ENCODE peak calls at places on chromosomes 2 and 18, in ten cellular contexts. I is psoas muscle, P is neural progenitor cell, N is A549, Y is cardiac muscle cell, G is epithelial cell of esophagus, O is HFFc6, S is fibroblast of the aortic adventitia, E is glutamatergic neuron, V is cardiac fibroblast. M is an unnamed sample.

GRCh38 chr2:525021-525420 is 152.2 kb downstream of the TMEM18 start:
- DNase-seq in V (no peak), N (no peak), Y (no peak), E (no peak), P (no peak), I (no peak), S (no peak), G (no peak), O (no peak), M (no peak)

GRCh38 chr2:226994775-226995174 is 158.9 kb downstream of the RHBDD1 start:
- DNase-seq in I (no peak), O (no peak), Y (no peak), G (no peak), V (no peak), S (no peak), P (peak), E (no peak), N (peak), M (no peak)

GRCh38 chr2:189285351-189285750 is 105.8 kb upstream of the COL5A2 start:
- DNase-seq in P (no peak), G (no peak), E (no peak), Y (no peak), I (no peak), N (peak), O (no peak), V (peak), S (no peak), M (no peak)

GRCh38 chr18:10798727-10799435 is 273.1 kb downstream of the NAPG start:
- DNase-seq in G (peak), S (peak), E (no peak), N (peak), V (peak), I (no peak), Y (peak), O (no peak), P (no peak), M (no peak)

GRCh38 chr18:11908182-11909080 is at the start of gene MPPE1:
- DNase-seq in P (peak), O (peak), V (peak), S (peak), G (peak), Y (peak), E (peak), I (peak), N (peak), M (peak)

GRCh38 chr2:113920996-113921395 is 31.1 kb downstream of the ACTR3 start:
- DNase-seq in Y (no peak), P (no peak), V (peak), S (no peak), I (no peak), O (no peak), G (no peak), N (no peak), E (no peak), M (no peak)

GRCh38 chr2:38090928-38091327 is 15.0 kb upstream of the CYP1B1 start:
- DNase-seq in E (no peak), V (no peak), S (no peak), I (no peak), G (no peak), Y (no peak), O (no peak), P (no peak), N (no peak), M (no peak)

GRCh38 chr2:198296665-198297308 is 492.4 kb downstream of the PLCL1 start:
- DNase-seq in S (peak), I (no peak), Y (peak), N (peak), G (peak), O (peak), P (peak), V (peak), E (peak), M (peak)

GRCh38 chr2:96864343-96865091 is 5.4 kb downstream of the SEMA4C start:
- DNase-seq in I (peak), O (no peak), Y (no peak), S (no peak), N (no peak), V (no peak), E (no peak), P (no peak), G (no peak), M (no peak)

GRCh38 chr2:46252891-46253659 is 44.1 kb upstream of the EPAS1 start:
- DNase-seq in S (peak), P (no peak), N (no peak), V (peak), I (no peak), G (peak), O (peak), E (no peak), Y (peak), M (no peak)

GRCh38 chr2:183060500-183061231 is 17.9 kb upstream of the DUSP19 start:
- DNase-seq in E (no peak), N (no peak), S (no peak), Y (no peak), I (no peak), V (no peak), O (no peak), P (no peak), G (no peak), M (no peak)

GRCh38 chr2:171069286-171069956 is 91.3 kb downstream of the TLK1 start:
- DNase-seq in Y (no peak), O (no peak), I (no peak), P (no peak), N (no peak), G (peak), E (no peak), V (no peak), S (peak), M (no peak)

GRCh38 chr2:46601328-46601963 is 122.1 kb downstream of the TMEM247 start:
- DNase-seq in I (no peak), Y (peak), E (no peak), G (no peak), N (no peak), P (no peak), S (peak), O (no peak), V (peak), M (peak)

GRCh38 chr2:238938460-238939055 is 90.7 kb downstream of the TWIST2 start:
- DNase-seq in G (peak), E (no peak), Y (no peak), S (peak), N (no peak), P (no peak), I (peak), V (peak), O (peak), M (no peak)

GRCh38 chr2:143936758-143937562 is 583.0 kb downstream of the ZEB2 start:
- DNase-seq in E (peak), I (peak), S (peak), Y (peak), O (peak), V (peak), P (peak), N (peak), G (peak), M (peak)

GRCh38 chr2:220165401-220165800 is 538.0 kb downstream of the SLC4A3 start:
- DNase-seq in G (peak), I (no peak), S (no peak), P (peak), O (no peak), Y (no peak), E (no peak), N (peak), V (no peak), M (no peak)

GRCh38 chr2:169384816-169385215 is 22.5 kb upstream of the LRP2 start:
- DNase-seq in Y (no peak), P (no peak), N (no peak), S (no peak), E (no peak), G (no peak), I (no peak), V (no peak), O (no peak), M (no peak)

GRCh38 chr2:171735991-171736710 is 48.9 kb downstream of the DYNC1I2 start:
- DNase-seq in Y (no peak), I (no peak), P (no peak), V (no peak), E (no peak), S (peak), G (no peak), N (no peak), O (no peak), M (no peak)

DNA sequence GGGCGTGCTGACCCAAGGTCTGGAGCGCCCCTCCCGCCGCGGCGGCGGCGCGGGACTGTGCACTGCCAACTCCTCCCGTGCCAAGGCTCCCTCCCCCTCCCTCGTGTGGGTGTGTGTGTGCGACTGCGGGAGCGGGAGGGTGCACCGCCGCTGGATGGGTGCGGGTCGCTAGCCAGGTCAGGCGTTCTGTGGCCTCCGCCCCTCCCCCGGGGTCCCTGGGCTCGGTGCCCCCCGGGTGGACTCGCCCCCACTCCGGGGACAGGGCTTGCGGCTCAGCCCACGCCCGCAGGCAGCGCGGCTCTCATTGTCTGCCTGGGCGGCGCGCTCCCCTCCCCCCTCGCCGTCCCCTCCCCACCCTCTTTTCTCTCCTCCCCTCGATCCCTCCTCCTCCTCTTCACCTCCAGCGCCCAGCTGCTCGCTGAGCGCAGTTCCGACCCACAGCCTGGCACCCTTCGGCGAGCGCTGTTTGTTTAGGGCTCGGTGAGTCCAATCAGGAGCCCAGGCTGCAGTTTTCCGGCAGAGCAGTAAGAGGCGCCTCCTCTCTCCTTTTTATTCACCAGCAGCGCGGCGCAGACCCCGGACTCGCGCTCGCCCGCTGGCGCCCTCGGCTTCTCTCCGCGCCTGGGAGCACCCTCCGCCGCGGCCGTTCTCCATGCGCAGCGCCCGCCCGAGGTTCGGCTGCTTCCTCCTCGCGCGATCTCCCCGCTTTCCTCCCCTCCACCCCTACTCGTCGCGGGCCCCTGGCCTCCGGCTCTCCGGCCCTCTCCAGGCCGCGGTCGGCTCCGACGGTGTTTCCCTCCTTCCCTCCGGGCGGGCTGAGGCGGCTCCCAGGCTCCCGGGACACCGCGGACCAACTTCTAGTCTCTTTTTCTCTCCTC is at the start of gene GATA6:
- DNase-seq in S (peak), V (peak), P (peak), E (peak), G (peak), Y (peak), O (peak), N (peak), I (peak), M (peak)
- TF ChIP-seq CTCF in S (peak), V (peak), P (peak), E (no peak), G (peak), Y (peak), O (peak), N (peak), I (peak), M (peak)

GRCh38 chr2:181781082-181781786 is 100.9 kb upstream of the NEUROD1 start:
- DNase-seq in P (no peak), I (no peak), O (no peak), G (no peak), E (no peak), Y (no peak), S (no peak), V (no peak), N (peak), M (no peak)
- TF ChIP-seq CTCF in P (no peak), I (no peak), O (peak), G (peak), E (no peak), Y (no peak), S (no peak), V (no peak), N (no peak), M (no peak)

GRCh38 chr18:63676526-63676925 is 14.8 kb upstream of the SERPINB3 start:
- DNase-seq in G (peak), Y (peak), N (peak), I (no peak), S (no peak), O (no peak), V (no peak), P (peak), E (peak), M (no peak)
- TF ChIP-seq CTCF in G (peak), Y (no peak), N (no peak), I (no peak), S (peak), O (peak), V (no peak), P (peak), E (no peak), M (peak)

DNA sequence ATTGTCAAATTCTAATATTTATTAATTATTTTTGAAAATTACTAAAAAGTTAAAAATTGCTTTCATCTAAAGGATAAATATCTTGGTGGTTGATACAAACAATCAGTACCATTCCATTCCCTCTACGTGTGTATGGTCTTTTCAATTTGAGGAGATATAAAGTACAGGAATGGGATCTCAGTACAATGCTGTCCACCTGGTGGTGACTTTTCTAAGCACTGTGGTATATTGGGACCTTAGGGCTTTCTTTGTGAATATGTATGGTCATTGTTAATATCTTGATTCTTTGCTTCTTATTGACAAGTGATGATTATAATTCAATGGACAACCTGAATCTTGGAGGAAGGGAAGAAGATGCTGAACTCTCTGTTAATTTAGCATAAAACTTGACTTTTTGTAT is 83.1 kb downstream of the NBEAL1 start:
- DNase-seq in Y (no peak), O (no peak), S (peak), V (peak), N (peak), E (no peak), G (peak), P (no peak), I (no peak), M (no peak)
- TF ChIP-seq CTCF in Y (peak), O (peak), S (peak), V (peak), N (peak), E (peak), G (peak), P (peak), I (peak), M (no peak)

DNA sequence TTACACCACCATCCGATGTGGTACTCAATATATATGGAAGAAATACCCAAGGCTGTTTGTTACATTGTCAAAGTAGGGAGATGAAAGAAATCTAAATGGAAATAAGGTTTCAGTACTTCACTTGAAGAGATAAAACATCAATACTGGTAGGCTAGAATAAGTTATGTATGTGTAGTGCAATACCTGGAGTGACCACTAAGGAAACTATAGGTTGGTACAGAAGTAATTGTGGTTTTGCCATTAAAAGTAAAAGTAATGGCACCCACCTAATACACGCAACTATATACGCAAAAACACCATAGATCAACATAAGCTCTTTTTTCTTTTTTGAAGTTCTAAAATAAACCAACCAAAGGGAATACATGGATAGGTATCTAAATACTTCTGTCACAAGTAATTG is 143.2 kb upstream of the KYNU start:
- DNase-seq in V (no peak), O (no peak), N (no peak), P (no peak), I (no peak), G (no peak), E (no peak), Y (no peak), S (no peak), M (no peak)
- TF ChIP-seq CTCF in V (peak), O (peak), N (no peak), P (peak), I (peak), G (no peak), E (peak), Y (no peak), S (peak), M (no peak)

DNA sequence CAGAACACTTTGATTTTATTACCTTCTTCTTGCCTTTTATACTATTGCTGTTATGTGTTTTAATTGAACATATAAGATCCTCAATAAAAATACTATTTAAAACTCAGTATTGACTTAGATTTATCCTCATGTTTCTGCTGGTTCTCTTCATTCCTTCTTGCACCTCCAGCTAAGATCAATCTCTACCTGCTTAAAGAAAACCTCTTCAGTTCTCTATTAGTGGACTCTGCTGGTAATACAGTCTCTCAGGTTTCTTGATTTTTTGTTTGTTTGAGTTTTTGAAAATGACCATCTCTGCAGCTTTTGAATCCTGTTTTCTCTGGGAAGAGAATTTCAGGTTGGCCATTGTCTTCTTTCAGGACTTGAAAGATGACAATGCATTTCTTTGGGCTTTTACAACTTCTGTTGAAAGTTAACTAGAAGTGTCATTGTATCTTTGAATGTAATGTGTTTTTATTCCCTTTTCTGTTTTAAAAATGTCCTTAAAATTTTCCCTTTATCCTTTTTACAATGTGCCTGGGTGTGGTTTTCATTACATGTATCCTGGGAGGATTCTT is 29.8 kb upstream of the TMEM131 start:
- DNase-seq in E (no peak), G (peak), Y (no peak), P (no peak), O (no peak), V (no peak), S (no peak), N (no peak), I (no peak), M (no peak)
- TF ChIP-seq CTCF in E (no peak), G (peak), Y (no peak), P (no peak), O (no peak), V (peak), S (no peak), N (no peak), I (no peak), M (no peak)

DNA sequence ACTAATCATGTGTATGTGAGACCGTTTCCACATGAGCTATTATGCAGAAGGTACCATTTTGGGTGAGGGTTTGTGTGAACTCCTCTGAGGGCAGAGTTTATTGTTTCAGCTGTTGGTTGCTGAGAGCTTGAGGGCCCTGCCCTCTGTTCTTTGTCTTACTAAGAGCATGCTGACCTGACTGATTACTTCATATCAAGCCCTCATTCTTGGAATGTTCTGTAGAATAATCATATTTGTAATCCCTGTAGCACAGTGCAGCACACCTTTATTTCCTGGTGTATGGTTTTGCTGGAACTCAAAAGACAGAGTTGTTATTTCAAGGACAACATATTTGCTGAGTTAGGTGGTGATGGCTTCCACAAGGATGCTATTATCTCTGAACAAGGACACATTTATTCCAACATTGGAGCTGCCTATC is 118.5 kb downstream of the GALNT3 start:
- DNase-seq in G (peak), V (peak), S (no peak), E (no peak), P (no peak), O (no peak), I (no peak), N (peak), Y (no peak), M (no peak)
- TF ChIP-seq CTCF in G (no peak), V (no peak), S (no peak), E (no peak), P (no peak), O (no peak), I (no peak), N (no peak), Y (no peak), M (no peak)

GRCh38 chr18:23703057-23703986 is 14.1 kb downstream of the LAMA3 start:
- DNase-seq in Y (peak), O (peak), G (peak), S (peak), E (no peak), P (peak), V (peak), I (no peak), N (peak), M (peak)
- TF ChIP-seq CTCF in Y (peak), O (peak), G (peak), S (peak), E (peak), P (peak), V (peak), I (peak), N (peak), M (no peak)

GRCh38 chr2:150487537-150488429 is at the start of gene RND3:
- DNase-seq in P (peak), N (peak), V (peak), I (peak), E (peak), Y (peak), O (peak), S (peak), G (peak), M (peak)
- TF ChIP-seq CTCF in P (peak), N (peak), V (peak), I (peak), E (peak), Y (peak), O (peak), S (peak), G (peak), M (peak)

M was measured in GM13976.